ENCODE peak calls at places on chromosomes 13 and 19, in ten cellular contexts. R, X, K, Z, E, O, J, N, L and M are unnamed samples.

GRCh38 chr19:31347828-31348314 is 1.4 kb downstream of the TSHZ3 start:
- DNase-seq in R (no peak), X (no peak), K (no peak), Z (no peak), E (no peak), O (no peak), J (no peak), N (no peak), L (peak; percentile 64), M (no peak)

GRCh38 chr19:1173160-1173844 is 766 bp downstream of the SBNO2 start:
- DNase-seq in R (peak; percentile 79), X (no peak), K (no peak), Z (no peak), E (peak; percentile 78), O (peak; percentile 39), J (no peak), N (no peak), L (peak; percentile 42), M (no peak)

GRCh38 chr19:1046836-1047695 is 7.2 kb downstream of the ABCA7 start:
- DNase-seq in R (no peak), X (no peak), K (no peak), Z (no peak), E (no peak), O (no peak), J (no peak), N (no peak), L (no peak), M (no peak)

GRCh38 chr19:6287269-6287885 is 7.6 kb upstream of the MLLT1 start:
- DNase-seq in R (no peak), X (no peak), K (no peak), Z (no peak), E (no peak), O (peak; percentile 24), J (no peak), N (no peak), L (no peak), M (no peak)

GRCh38 chr13:42990991-42991891 is 800 bp downstream of the EPSTI1 start:
- DNase-seq in R (no peak), X (no peak), K (no peak), Z (no peak), E (no peak), O (no peak), J (no peak), N (no peak), L (no peak), M (no peak)

GRCh38 chr13:29878101-29878500 is 27.7 kb upstream of the UBL3 start:
- DNase-seq in R (no peak), X (no peak), K (no peak), Z (no peak), E (no peak), O (no peak), J (no peak), N (no peak), L (no peak), M (no peak)

GRCh38 chr13:63625869-63626268 is 2210.2 kb upstream of the PCDH20 start:
- DNase-seq in R (no peak), X (no peak), K (no peak), Z (no peak), E (no peak), O (no peak), J (no peak), N (no peak), L (no peak), M (no peak)

GRCh38 chr13:39263531-39263930 is 225.3 kb downstream of the NHLRC3 start:
- DNase-seq in R (no peak), X (no peak), K (no peak), Z (no peak), E (no peak), O (no peak), J (no peak), N (no peak), L (no peak), M (no peak)

GRCh38 chr19:16470911-16471811 is 609 bp downstream of the EPS15L1 start:
- DNase-seq in R (peak; percentile 71), X (no peak), K (peak; percentile 5), Z (peak; percentile 35), E (peak; percentile 64), O (peak; percentile 61), J (no peak), N (no peak), L (no peak), M (peak; percentile 41)

DNA sequence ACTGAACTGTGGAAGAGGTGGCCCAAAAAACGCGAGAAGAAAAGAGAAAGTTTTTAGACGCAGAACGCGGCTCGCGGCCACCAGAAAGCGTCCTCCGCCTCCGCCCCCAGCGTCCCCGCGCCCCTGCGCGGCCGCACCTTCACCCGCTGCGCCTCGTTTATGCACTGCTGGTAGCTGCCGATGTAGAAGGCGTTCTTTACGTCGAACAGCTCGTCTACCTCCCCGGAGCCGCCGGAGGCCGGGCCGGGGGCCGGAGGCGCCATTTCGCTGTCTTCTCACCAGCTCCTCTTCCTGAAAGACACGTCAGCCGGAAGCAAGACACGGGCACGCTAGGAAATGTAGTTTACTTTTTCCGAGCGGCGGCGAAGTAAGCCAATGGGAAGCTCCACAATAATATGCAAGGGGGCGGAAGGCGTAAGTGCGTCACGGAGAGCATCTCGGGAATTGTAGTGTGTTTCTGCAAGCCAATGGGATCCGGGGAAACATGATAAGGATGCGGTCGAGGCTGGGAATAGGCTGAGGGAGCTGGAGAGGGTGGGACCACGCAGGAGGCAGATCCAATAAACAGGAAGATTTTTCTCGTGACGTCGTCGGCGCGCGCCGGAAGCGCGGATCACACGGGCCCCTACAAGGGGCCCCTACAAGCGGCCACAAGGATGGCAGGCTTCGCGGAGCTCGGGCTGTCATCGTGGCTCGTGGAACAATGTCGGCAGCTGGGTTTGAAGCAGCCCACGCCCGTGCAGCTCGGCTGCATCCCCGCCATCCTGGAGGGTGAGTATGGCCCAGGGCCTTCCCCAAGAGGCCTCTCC is at the start of the genes COPE and DDX49:
- DNase-seq in R (peak; percentile 99), X (peak; percentile 99), K (peak; percentile 92), Z (peak; percentile 97), E (peak; percentile 99), O (peak; percentile 99), J (peak; percentile 90), N (peak; percentile 98), L (peak; percentile 99), M (peak; percentile 100)
- TF ChIP-seq CTCF in R (no peak), X (no peak), K (no peak), Z (no peak), E (no peak), O (no peak), J (no peak), N (no peak), L (no peak), M (peak; percentile 19)

DNA sequence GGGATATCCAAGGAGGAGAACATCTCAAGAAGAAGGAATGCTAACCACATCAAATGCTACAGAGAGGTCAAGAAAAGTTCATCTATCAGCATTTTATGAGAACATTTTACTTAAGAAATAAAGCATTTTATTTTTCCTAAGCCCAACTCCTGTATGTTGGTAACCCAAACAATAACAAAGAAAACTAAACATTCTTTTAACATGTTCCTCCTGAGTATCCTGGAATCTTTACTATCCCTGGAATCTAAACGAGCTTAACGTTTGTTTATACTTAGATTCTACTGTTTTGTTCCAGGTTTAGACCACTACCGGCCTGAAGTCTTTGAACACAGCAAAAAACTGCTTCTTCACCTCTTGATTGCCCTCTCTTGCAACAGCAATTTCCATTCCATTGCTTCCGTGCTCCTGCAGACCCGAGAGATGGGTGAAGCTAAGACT is 89.7 kb downstream of the ZAR1L start:
- DNase-seq in R (no peak), X (peak; percentile 46), K (no peak), Z (no peak), E (no peak), O (no peak), J (no peak), N (no peak), L (no peak), M (peak; percentile 85)
- TF ChIP-seq CTCF in R (no peak), X (no peak), K (no peak), Z (no peak), E (no peak), O (no peak), J (no peak), N (no peak), L (no peak), M (no peak)

GRCh38 chr13:76816394-76816793 is 69.8 kb downstream of the KCTD12 start:
- DNase-seq in R (no peak), X (no peak), K (no peak), Z (no peak), E (no peak), O (peak; percentile 2), J (no peak), N (no peak), L (no peak), M (no peak)

GRCh38 chr13:76822691-76823267 is 63.4 kb downstream of the KCTD12 start:
- DNase-seq in R (no peak), X (no peak), K (no peak), Z (no peak), E (no peak), O (no peak), J (no peak), N (no peak), L (no peak), M (peak; percentile 39)

GRCh38 chr13:76825415-76825814 is 60.8 kb downstream of the KCTD12 start:
- DNase-seq in R (no peak), X (no peak), K (no peak), Z (no peak), E (no peak), O (no peak), J (no peak), N (no peak), L (no peak), M (no peak)

GRCh38 chr13:76823969-76824368 is 62.2 kb downstream of the KCTD12 start:
- DNase-seq in R (no peak), X (no peak), K (no peak), Z (no peak), E (no peak), O (no peak), J (no peak), N (no peak), L (no peak), M (no peak)

DNA sequence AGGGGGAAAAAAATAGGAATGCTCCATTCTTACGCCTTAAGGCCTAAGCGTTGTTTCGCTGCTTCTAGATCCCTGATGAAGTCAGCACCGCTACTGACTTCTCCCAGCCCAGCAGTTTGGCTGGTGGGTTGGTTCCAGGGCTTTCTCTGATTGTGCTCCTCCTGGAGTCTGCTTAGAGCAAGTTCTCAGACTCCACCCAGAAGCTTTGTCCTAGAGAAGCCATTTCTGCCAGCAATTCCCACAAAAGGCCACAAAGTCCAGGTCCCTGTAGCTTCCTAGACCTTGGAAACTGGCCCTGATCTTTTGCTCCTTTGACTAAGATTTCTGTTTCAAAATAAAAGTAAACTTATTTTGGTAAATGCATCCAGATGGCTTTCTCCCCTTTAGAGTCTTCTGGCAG is 65.4 kb downstream of the KCTD12 start:
- DNase-seq in R (peak; percentile 77), X (peak; percentile 53), K (no peak), Z (no peak), E (no peak), O (no peak), J (no peak), N (peak; percentile 61), L (peak; percentile 61), M (peak; percentile 19)
- TF ChIP-seq CTCF in R (no peak), X (peak; percentile 56), K (no peak), Z (no peak), E (peak; percentile 48), O (no peak), J (no peak), N (peak; percentile 50), L (no peak), M (no peak)

DNA sequence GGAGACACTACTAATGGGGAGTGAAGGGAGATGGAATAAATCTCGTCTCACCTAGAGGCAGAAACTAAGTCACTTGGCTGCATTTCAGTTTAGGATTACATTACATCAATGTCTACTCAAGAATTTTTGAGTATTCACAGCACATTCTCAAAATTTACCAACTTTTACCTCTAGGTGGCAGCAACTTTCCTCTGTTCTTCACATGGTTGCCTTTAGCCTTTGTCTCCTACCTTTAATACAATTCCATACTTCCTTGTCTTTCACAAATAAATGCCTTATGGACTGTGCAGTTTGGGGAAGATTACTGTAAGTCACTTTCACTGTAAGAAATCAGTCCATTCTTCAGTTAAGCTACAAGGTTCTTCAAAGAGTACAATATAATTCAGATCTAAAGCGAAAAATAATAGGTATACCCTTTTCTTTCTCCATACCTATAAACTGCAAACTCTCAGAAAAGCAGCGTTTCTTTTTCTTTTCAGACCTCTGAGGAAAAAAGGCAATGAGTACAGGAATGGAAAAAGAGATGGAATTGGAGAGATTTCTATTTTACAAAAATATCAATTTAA is 379.4 kb downstream of the KLF12 start:
- DNase-seq in R (no peak), X (peak; percentile 19), K (no peak), Z (peak; percentile 18), E (no peak), O (peak; percentile 12), J (peak; percentile 32), N (no peak), L (no peak), M (peak; percentile 55)
- TF ChIP-seq CTCF in R (peak; percentile 32), X (peak; percentile 55), K (peak; percentile 86), Z (peak; percentile 41), E (peak; percentile 80), O (peak; percentile 81), J (no peak), N (peak; percentile 78), L (peak; percentile 63), M (peak; percentile 92)